ENCODE peak calls at places on chromosomes 16 and 17, in four cellular contexts. One of them, this sample, is unnamed.
A peak's percentile ranks its signal among the peaks of the same experiment; 100 is the strongest.

GRCh38 chr17:60080545-60080944 is 1.8 kb upstream of the HEATR6 start:
- DNase-seq in SK-N-SH: no peak
- DNase-seq in HCT116: no peak
- DNase-seq in H1: no peak
- DNase-seq in this sample: no peak

GRCh38 chr16:53503270-53503911 is 382 bp upstream of the AKTIP start:
- DNase-seq in SK-N-SH: peak; percentile 98
- DNase-seq in HCT116: peak; percentile 100
- DNase-seq in H1: peak; percentile 100
- DNase-seq in this sample: peak; percentile 100

GRCh38 chr17:34171245-34171818 is 83.8 kb upstream of the CCL2 start:
- DNase-seq in SK-N-SH: peak; percentile 62
- DNase-seq in HCT116: peak; percentile 12
- DNase-seq in H1: no peak
- DNase-seq in this sample: no peak

GRCh38 chr17:79633937-79634813 is 23.3 kb upstream of the RBFOX3 start:
- DNase-seq in SK-N-SH: peak; percentile 18
- DNase-seq in HCT116: no peak
- DNase-seq in H1: no peak
- DNase-seq in this sample: no peak

GRCh38 chr17:57623620-57624019 is 121.5 kb downstream of the CCDC182 start:
- DNase-seq in SK-N-SH: peak; percentile 83
- DNase-seq in HCT116: no peak
- DNase-seq in H1: no peak
- DNase-seq in this sample: no peak

GRCh38 chr17:81513669-81514484 is 1.3 kb upstream of the ACTG1 start:
- DNase-seq in SK-N-SH: no peak
- DNase-seq in HCT116: no peak
- DNase-seq in H1: no peak
- DNase-seq in this sample: no peak

GRCh38 chr17:46837521-46837920 is 13.9 kb upstream of the WNT9B start:
- DNase-seq in SK-N-SH: no peak
- DNase-seq in HCT116: no peak
- DNase-seq in H1: no peak
- DNase-seq in this sample: no peak

GRCh38 chr16:90019543-90020259 is 445 bp upstream of the DBNDD1 start:
- DNase-seq in SK-N-SH: peak; percentile 94
- DNase-seq in HCT116: no peak
- DNase-seq in H1: no peak
- DNase-seq in this sample: no peak

GRCh38 chr17:70239391-70239826 is 70.1 kb downstream of the KCNJ2 start:
- DNase-seq in SK-N-SH: no peak
- DNase-seq in HCT116: no peak
- DNase-seq in H1: no peak
- DNase-seq in this sample: no peak

GRCh38 chr16:69706975-69707340 is 19.4 kb downstream of the NQO1 start:
- DNase-seq in SK-N-SH: no peak
- DNase-seq in HCT116: no peak
- DNase-seq in H1: no peak
- DNase-seq in this sample: no peak

GRCh38 chr17:8273884-8274444 is 14.5 kb upstream of the RANGRF start:
- DNase-seq in SK-N-SH: no peak
- DNase-seq in HCT116: no peak
- DNase-seq in H1: no peak
- DNase-seq in this sample: no peak

GRCh38 chr16:84699147-84699711 is 571 bp upstream of the USP10 start:
- DNase-seq in SK-N-SH: no peak
- DNase-seq in HCT116: no peak
- DNase-seq in H1: no peak
- DNase-seq in this sample: no peak

GRCh38 chr16:67542464-67542863 is 13.8 kb downstream of the RIPOR1 start:
- DNase-seq in SK-N-SH: peak; percentile 85
- DNase-seq in HCT116: peak; percentile 59
- DNase-seq in H1: no peak
- DNase-seq in this sample: no peak

GRCh38 chr17:51028176-51028863 is 92.3 kb downstream of the SPAG9 start:
- DNase-seq in SK-N-SH: no peak
- DNase-seq in HCT116: no peak
- DNase-seq in H1: no peak
- DNase-seq in this sample: no peak

GRCh38 chr17:51032850-51033249 is 87.8 kb downstream of the SPAG9 start:
- DNase-seq in SK-N-SH: no peak
- DNase-seq in HCT116: no peak
- DNase-seq in H1: no peak
- DNase-seq in this sample: no peak

GRCh38 chr17:51029568-51030463 is 90.9 kb downstream of the SPAG9 start:
- DNase-seq in SK-N-SH: no peak
- DNase-seq in HCT116: no peak
- DNase-seq in H1: no peak
- DNase-seq in this sample: no peak

GRCh38 chr17:51034800-51035199 is 85.9 kb downstream of the SPAG9 start:
- DNase-seq in SK-N-SH: no peak
- DNase-seq in HCT116: no peak
- DNase-seq in H1: no peak
- DNase-seq in this sample: no peak

DNA sequence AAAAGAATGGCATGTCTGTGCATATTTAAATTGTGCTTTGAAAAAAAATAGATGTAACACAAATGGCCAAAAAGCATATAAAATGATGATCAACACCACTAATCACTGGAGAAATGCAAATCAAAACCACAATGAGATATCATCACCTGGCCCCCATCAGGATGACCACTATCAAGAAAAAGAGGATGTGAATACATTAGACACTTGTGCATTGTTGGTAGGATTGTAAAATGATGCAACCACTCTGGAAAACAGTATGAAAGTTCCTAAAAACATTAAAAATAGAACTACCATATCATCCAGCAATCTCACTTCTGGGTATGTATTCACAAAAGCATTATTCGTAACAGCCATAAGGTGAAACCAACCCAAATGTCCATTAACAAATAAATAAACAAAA is 91.5 kb downstream of the SPAG9 start:
- DNase-seq in SK-N-SH: no peak
- DNase-seq in HCT116: no peak
- DNase-seq in H1: no peak
- DNase-seq in this sample: no peak
- TF ChIP-seq YY1 in SK-N-SH: no peak
- TF ChIP-seq YY1 in HCT116: no peak
- TF ChIP-seq YY1 in H1: no peak
- TF ChIP-seq YY1 in this sample: no peak

GRCh38 chr16:26454102-26454501 is 612.6 kb upstream of the C16orf82 start:
- DNase-seq in SK-N-SH: no peak
- DNase-seq in HCT116: no peak
- DNase-seq in H1: no peak
- DNase-seq in this sample: no peak
- TF ChIP-seq YY1 in SK-N-SH: no peak
- TF ChIP-seq YY1 in HCT116: no peak
- TF ChIP-seq YY1 in H1: no peak
- TF ChIP-seq YY1 in this sample: no peak

GRCh38 chr17:855594-855993 is 73.4 kb downstream of the MRM3 start:
- DNase-seq in SK-N-SH: no peak
- DNase-seq in HCT116: no peak
- DNase-seq in H1: no peak
- DNase-seq in this sample: no peak
- TF ChIP-seq YY1 in SK-N-SH: no peak
- TF ChIP-seq YY1 in HCT116: no peak
- TF ChIP-seq YY1 in H1: no peak
- TF ChIP-seq YY1 in this sample: no peak

DNA sequence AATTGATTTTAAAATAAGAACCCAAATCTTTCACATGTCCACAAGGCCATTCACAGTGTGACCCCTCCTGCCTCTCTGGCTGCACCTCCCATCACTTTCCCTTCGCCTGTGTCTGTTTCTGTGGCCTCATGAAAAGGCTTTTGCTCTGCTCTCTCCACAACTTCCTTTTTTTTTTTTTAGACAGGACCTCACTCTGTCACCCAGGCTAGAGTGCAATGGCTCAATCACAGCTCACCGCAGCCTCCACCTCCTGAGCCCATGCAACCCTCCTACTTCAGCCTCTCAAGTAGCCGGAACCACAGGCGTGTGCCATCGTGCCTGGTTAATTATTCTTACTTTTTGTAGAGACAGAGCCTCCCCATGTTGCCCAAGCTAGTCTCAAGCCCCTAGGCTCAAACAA is 197.1 kb downstream of the ABCC12 start:
- DNase-seq in SK-N-SH: no peak
- DNase-seq in HCT116: no peak
- DNase-seq in H1: no peak
- DNase-seq in this sample: no peak
- TF ChIP-seq YY1 in SK-N-SH: no peak
- TF ChIP-seq YY1 in HCT116: no peak
- TF ChIP-seq YY1 in H1: no peak
- TF ChIP-seq YY1 in this sample: no peak

DNA sequence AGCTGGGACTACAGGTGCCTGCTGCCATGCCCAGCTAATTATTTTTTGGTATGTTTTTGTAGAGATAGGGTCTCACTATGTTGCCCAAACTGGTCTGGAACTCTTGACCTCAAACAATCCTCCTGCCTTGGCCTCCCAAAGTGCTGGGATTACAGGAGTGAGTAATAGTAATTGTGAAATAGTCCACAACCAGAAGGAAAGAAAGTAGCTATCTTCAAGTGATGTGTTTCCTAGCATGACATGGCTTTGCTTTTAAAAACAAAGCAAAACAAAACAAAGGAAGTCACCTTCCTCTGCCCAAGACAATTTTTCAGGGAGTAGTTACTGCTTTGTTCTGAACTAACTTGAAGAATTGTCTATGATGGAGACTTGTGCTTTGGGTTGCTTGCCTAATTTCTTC is 27.0 kb downstream of the ATP6V0A1 start:
- DNase-seq in SK-N-SH: no peak
- DNase-seq in HCT116: no peak
- DNase-seq in H1: no peak
- DNase-seq in this sample: no peak
- TF ChIP-seq YY1 in SK-N-SH: no peak
- TF ChIP-seq YY1 in HCT116: no peak
- TF ChIP-seq YY1 in H1: no peak
- TF ChIP-seq YY1 in this sample: no peak

GRCh38 chr17:38547439-38547838 is 58.3 kb downstream of the SRCIN1 start:
- DNase-seq in SK-N-SH: no peak
- DNase-seq in HCT116: no peak
- DNase-seq in H1: no peak
- DNase-seq in this sample: no peak

GRCh38 chr17:38552343-38552742 is 53.4 kb downstream of the SRCIN1 start:
- DNase-seq in SK-N-SH: no peak
- DNase-seq in HCT116: no peak
- DNase-seq in H1: no peak
- DNase-seq in this sample: no peak

GRCh38 chr17:38549285-38549684 is 56.5 kb downstream of the SRCIN1 start:
- DNase-seq in SK-N-SH: no peak
- DNase-seq in HCT116: no peak
- DNase-seq in H1: no peak
- DNase-seq in this sample: no peak

GRCh38 chr17:38551121-38551520 is 54.6 kb downstream of the SRCIN1 start:
- DNase-seq in SK-N-SH: no peak
- DNase-seq in HCT116: no peak
- DNase-seq in H1: no peak
- DNase-seq in this sample: no peak

GRCh38 chr17:38550661-38551060 is 55.1 kb downstream of the SRCIN1 start:
- DNase-seq in SK-N-SH: no peak
- DNase-seq in HCT116: no peak
- DNase-seq in H1: no peak
- DNase-seq in this sample: no peak
- TF ChIP-seq YY1 in SK-N-SH: no peak
- TF ChIP-seq YY1 in HCT116: no peak
- TF ChIP-seq YY1 in H1: no peak
- TF ChIP-seq YY1 in this sample: no peak

DNA sequence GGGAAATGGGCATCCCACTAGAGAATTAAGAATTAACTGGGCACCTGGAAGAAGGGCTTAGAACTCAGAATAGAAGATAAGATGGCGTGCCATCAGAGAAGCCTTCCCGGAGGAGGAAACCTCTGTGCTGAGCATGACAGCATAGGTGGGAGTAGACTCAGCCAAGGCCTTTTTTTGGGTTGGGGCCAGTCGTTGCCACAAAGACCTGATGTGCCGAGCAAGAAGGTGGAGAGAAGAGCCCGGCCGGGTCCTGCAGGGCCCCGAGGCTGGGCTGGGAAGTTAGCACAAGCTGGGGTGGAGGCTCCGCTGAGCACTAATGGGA is 1.1 kb upstream of the RAB11FIP4 start:
- DNase-seq in SK-N-SH: no peak
- DNase-seq in HCT116: no peak
- DNase-seq in H1: no peak
- DNase-seq in this sample: no peak
- TF ChIP-seq YY1 in SK-N-SH: no peak
- TF ChIP-seq YY1 in HCT116: no peak
- TF ChIP-seq YY1 in H1: no peak
- TF ChIP-seq YY1 in this sample: no peak

GRCh38 chr16:11057696-11058345 is 113.5 kb downstream of the CLEC16A start:
- DNase-seq in SK-N-SH: no peak
- DNase-seq in HCT116: no peak
- DNase-seq in H1: no peak
- DNase-seq in this sample: no peak
- TF ChIP-seq YY1 in SK-N-SH: no peak
- TF ChIP-seq YY1 in HCT116: no peak
- TF ChIP-seq YY1 in H1: no peak
- TF ChIP-seq YY1 in this sample: no peak